ENCODE peak calls at places on chromosomes 5 and 9, in ten cellular contexts. T is kidney tubule cell; Y is HTR-8/SVneo; M is amniotic stem cell; W is NCI-H774; B is upper lobe of right lung; K is A172; E is anterior cingulate cortex; R is NCI-H2171 treated with DMSO at 0.1 percent for 48 hours; F is CD4-positive, alpha-beta T cell. V is an unnamed sample.

GRCh38 chr9:127608104-127608966 is 3.7 kb upstream of the STXBP1 start:
- DNase-seq in T (peak), Y (peak), M (no peak), W (peak), B (peak), K (no peak), E (peak), R (peak), F (peak), V (peak)

GRCh38 chr9:4389003-4389402 is 89.1 kb upstream of the GLIS3 start:
- DNase-seq in T (no peak), Y (no peak), M (no peak), W (no peak), B (no peak), K (no peak), E (no peak), R (no peak), F (no peak), V (no peak)

GRCh38 chr5:143182901-143183820 is 220.3 kb downstream of the NR3C1 start:
- DNase-seq in T (no peak), Y (no peak), M (no peak), W (no peak), B (no peak), K (no peak), E (peak), R (no peak), F (peak), V (no peak)

GRCh38 chr5:587403-587802 is 24.7 kb upstream of the CEP72 start:
- DNase-seq in T (no peak), Y (no peak), M (no peak), W (no peak), B (peak), K (no peak), E (no peak), R (no peak), F (no peak), V (no peak)

GRCh38 chr9:14419302-14419937 is 105.5 kb upstream of the NFIB start:
- DNase-seq in T (no peak), Y (no peak), M (no peak), W (no peak), B (no peak), K (no peak), E (peak), R (no peak), F (no peak), V (no peak)

GRCh38 chr5:134028496-134028895 is 23.7 kb upstream of the VDAC1 start:
- DNase-seq in T (peak), Y (no peak), M (no peak), W (no peak), B (no peak), K (no peak), E (no peak), R (no peak), F (no peak), V (no peak)

GRCh38 chr5:33231214-33231710 is 209.5 kb upstream of the TARS1 start:
- DNase-seq in T (no peak), Y (no peak), M (no peak), W (no peak), B (no peak), K (no peak), E (no peak), R (no peak), F (no peak), V (no peak)

GRCh38 chr5:141878186-141878770 is at the start of gene PCDH1:
- DNase-seq in T (peak), Y (no peak), M (no peak), W (no peak), B (peak), K (peak), E (peak), R (peak), F (peak), V (no peak)

GRCh38 chr5:100517301-100517974 is 17.7 kb upstream of the FAM174A start:
- DNase-seq in T (no peak), Y (no peak), M (no peak), W (peak), B (peak), K (no peak), E (no peak), R (peak), F (no peak), V (no peak)

V was measured in GM12891.